ENCODE peak calls at places on chromosomes 5 and 9, in eight cellular contexts. E, N, A, Q, W, P, H and L are unnamed samples.

GRCh38 chr5:174489233-174489632 is 235.1 kb upstream of the MSX2 start:
- DNase-seq in E (no peak), N (no peak), A (no peak), Q (no peak), W (no peak), P (no peak), H (no peak), L (no peak)

GRCh38 chr9:2785060-2785459 is 58.8 kb downstream of the PUM3 start:
- DNase-seq in E (no peak), N (no peak), A (peak; percentile 30), Q (no peak), W (no peak), P (no peak), H (no peak), L (no peak)

GRCh38 chr5:135667662-135668061 is 88.9 kb upstream of the CXCL14 start:
- DNase-seq in E (no peak), N (no peak), A (no peak), Q (no peak), W (no peak), P (no peak), H (peak; percentile 22), L (peak; percentile 10)

GRCh38 chr5:95317085-95317484 is 32.2 kb upstream of the MCTP1 start:
- DNase-seq in E (no peak), N (no peak), A (no peak), Q (no peak), W (no peak), P (no peak), H (no peak), L (no peak)

GRCh38 chr9:115691686-115692085 is 461.9 kb upstream of the PAPPA start:
- DNase-seq in E (peak; percentile 67), N (no peak), A (peak; percentile 94), Q (no peak), W (no peak), P (no peak), H (no peak), L (no peak)

GRCh38 chr9:77953590-77953989 is 78.0 kb downstream of the GNAQ start:
- DNase-seq in E (no peak), N (no peak), A (no peak), Q (no peak), W (no peak), P (no peak), H (no peak), L (no peak)

GRCh38 chr5:36370073-36370472 is 68.4 kb upstream of the RANBP3L start:
- DNase-seq in E (no peak), N (no peak), A (no peak), Q (no peak), W (no peak), P (no peak), H (no peak), L (no peak)

GRCh38 chr5:157511656-157512644 is 51.9 kb downstream of the NIPAL4 start:
- DNase-seq in E (peak; percentile 99), N (peak; percentile 7), A (peak; percentile 99), Q (peak; percentile 88), W (peak; percentile 93), P (peak; percentile 99), H (peak; percentile 88), L (peak; percentile 79)

GRCh38 chr9:16371306-16371705 is 499.2 kb downstream of the BNC2 start:
- DNase-seq in E (no peak), N (no peak), A (no peak), Q (no peak), W (no peak), P (no peak), H (no peak), L (no peak)

GRCh38 chr5:115363879-115364278 is 67.4 kb upstream of the CCDC112 start:
- DNase-seq in E (no peak), N (no peak), A (no peak), Q (no peak), W (no peak), P (no peak), H (no peak), L (no peak)